ENCODE peak calls at places on chromosome 11, in seven cellular contexts. One of them, this sample, is unnamed.

GRCh38 chr11:75567971-75568370 is 5.9 kb downstream of the SERPINH1 start:
- DNase-seq in K562: no peak
- DNase-seq in GM12892: no peak
- DNase-seq in HepG2: no peak
- DNase-seq in GM12878: no peak
- DNase-seq in SK-N-SH: no peak
- DNase-seq in H1: no peak
- DNase-seq in this sample: no peak

GRCh38 chr11:73055002-73055401 is 87.1 kb downstream of the FCHSD2 start:
- DNase-seq in HepG2: no peak
- DNase-seq in H1: no peak
- DNase-seq in GM12878: no peak
- DNase-seq in K562: no peak
- DNase-seq in SK-N-SH: no peak
- DNase-seq in GM12892: no peak
- DNase-seq in this sample: no peak

GRCh38 chr11:45095691-45096010 is 50.8 kb upstream of the PRDM11 start:
- DNase-seq in GM12878: no peak
- DNase-seq in SK-N-SH: no peak
- DNase-seq in K562: no peak
- DNase-seq in HepG2: no peak
- DNase-seq in GM12892: no peak
- DNase-seq in H1: peak
- DNase-seq in this sample: no peak

GRCh38 chr11:129458278-129458677 is 82.6 kb downstream of the BARX2 start:
- DNase-seq in GM12892: no peak
- DNase-seq in HepG2: no peak
- DNase-seq in H1: no peak
- DNase-seq in SK-N-SH: no peak
- DNase-seq in GM12878: no peak
- DNase-seq in K562: no peak
- DNase-seq in this sample: no peak

GRCh38 chr11:65425971-65426838 is 3.6 kb downstream of the NEAT1 start:
- DNase-seq in SK-N-SH: no peak
- DNase-seq in H1: no peak
- DNase-seq in K562: peak
- DNase-seq in GM12878: no peak
- DNase-seq in HepG2: no peak
- DNase-seq in GM12892: no peak
- DNase-seq in this sample: no peak

GRCh38 chr11:1733716-1734351 is 16.6 kb downstream of the IFITM10 start:
- DNase-seq in H1: no peak
- DNase-seq in SK-N-SH: no peak
- DNase-seq in GM12878: no peak
- DNase-seq in GM12892: no peak
- DNase-seq in K562: no peak
- DNase-seq in HepG2: no peak
- DNase-seq in this sample: no peak

GRCh38 chr11:102974552-102975280 is 19.2 kb upstream of the MMP13 start:
- DNase-seq in GM12892: no peak
- DNase-seq in GM12878: no peak
- DNase-seq in K562: no peak
- DNase-seq in SK-N-SH: no peak
- DNase-seq in H1: no peak
- DNase-seq in HepG2: no peak
- DNase-seq in this sample: no peak

GRCh38 chr11:119352857-119353260 is 6.4 kb upstream of the MFRP start:
- DNase-seq in GM12892: no peak
- DNase-seq in GM12878: no peak
- DNase-seq in K562: peak
- DNase-seq in HepG2: peak
- DNase-seq in SK-N-SH: peak
- DNase-seq in H1: no peak
- DNase-seq in this sample: no peak

GRCh38 chr11:108592591-108593213 is 866 bp downstream of the EXPH5 start:
- DNase-seq in K562: peak
- DNase-seq in HepG2: no peak
- DNase-seq in SK-N-SH: peak
- DNase-seq in GM12892: peak
- DNase-seq in GM12878: no peak
- DNase-seq in H1: peak
- DNase-seq in this sample: peak

GRCh38 chr11:72221386-72221785 is 3.2 kb upstream of the INPPL1 start:
- DNase-seq in GM12878: no peak
- DNase-seq in HepG2: no peak
- DNase-seq in H1: peak
- DNase-seq in K562: no peak
- DNase-seq in SK-N-SH: no peak
- DNase-seq in GM12892: no peak
- DNase-seq in this sample: no peak

GRCh38 chr11:125591659-125592304 is 870 bp upstream of the STT3A start:
- DNase-seq in GM12892: peak
- DNase-seq in SK-N-SH: peak
- DNase-seq in HepG2: peak
- DNase-seq in GM12878: no peak
- DNase-seq in H1: no peak
- DNase-seq in K562: peak
- DNase-seq in this sample: no peak

GRCh38 chr11:29343465-29344333 is 673.1 kb downstream of the KCNA4 start:
- DNase-seq in K562: peak
- DNase-seq in HepG2: peak
- DNase-seq in GM12878: no peak
- DNase-seq in H1: peak
- DNase-seq in GM12892: no peak
- DNase-seq in SK-N-SH: peak
- DNase-seq in this sample: no peak

GRCh38 chr11:19846654-19847330 is 134.2 kb downstream of the NAV2 start:
- DNase-seq in GM12892: no peak
- DNase-seq in H1: no peak
- DNase-seq in HepG2: no peak
- DNase-seq in GM12878: no peak
- DNase-seq in K562: no peak
- DNase-seq in SK-N-SH: no peak
- DNase-seq in this sample: no peak

GRCh38 chr11:32006799-32007388 is 84.0 kb upstream of the RCN1 start:
- DNase-seq in HepG2: peak
- DNase-seq in SK-N-SH: peak
- DNase-seq in GM12878: peak
- DNase-seq in K562: peak
- DNase-seq in H1: no peak
- DNase-seq in GM12892: peak
- DNase-seq in this sample: peak

GRCh38 chr11:2569321-2569721 is 124.5 kb downstream of the KCNQ1 start:
- DNase-seq in K562: no peak
- DNase-seq in GM12892: no peak
- DNase-seq in GM12878: no peak
- DNase-seq in HepG2: no peak
- DNase-seq in SK-N-SH: no peak
- DNase-seq in H1: no peak
- DNase-seq in this sample: no peak

GRCh38 chr11:44025727-44026126 is 22.1 kb upstream of the ACCSL start:
- DNase-seq in H1: no peak
- DNase-seq in HepG2: no peak
- DNase-seq in GM12878: no peak
- DNase-seq in GM12892: no peak
- DNase-seq in SK-N-SH: no peak
- DNase-seq in K562: no peak
- DNase-seq in this sample: no peak

GRCh38 chr11:108593214-108593909 is at the start of gene EXPH5:
- DNase-seq in GM12878: peak
- DNase-seq in H1: peak
- DNase-seq in K562: peak
- DNase-seq in HepG2: peak
- DNase-seq in SK-N-SH: peak
- DNase-seq in GM12892: peak
- DNase-seq in this sample: peak

GRCh38 chr11:103257360-103257759 is 148.1 kb downstream of the DYNC2H1 start:
- DNase-seq in HepG2: peak
- DNase-seq in GM12892: no peak
- DNase-seq in H1: no peak
- DNase-seq in SK-N-SH: peak
- DNase-seq in GM12878: no peak
- DNase-seq in K562: no peak
- DNase-seq in this sample: no peak

GRCh38 chr11:74849525-74850391 is 99.1 kb downstream of the XRRA1 start:
- DNase-seq in K562: no peak
- DNase-seq in SK-N-SH: no peak
- DNase-seq in GM12892: no peak
- DNase-seq in HepG2: peak
- DNase-seq in GM12878: no peak
- DNase-seq in H1: peak
- DNase-seq in this sample: no peak

GRCh38 chr11:694563-695331 is at the start of gene DEAF1:
- DNase-seq in SK-N-SH: peak
- DNase-seq in GM12878: peak
- DNase-seq in H1: peak
- DNase-seq in HepG2: peak
- DNase-seq in K562: peak
- DNase-seq in GM12892: peak
- DNase-seq in this sample: peak

GRCh38 chr11:697028-697491 is 1.4 kb downstream of the TMEM80 start:
- DNase-seq in GM12878: peak
- DNase-seq in GM12892: no peak
- DNase-seq in K562: no peak
- DNase-seq in H1: no peak
- DNase-seq in SK-N-SH: no peak
- DNase-seq in HepG2: no peak
- DNase-seq in this sample: no peak

GRCh38 chr11:695606-696381 is at the start of gene TMEM80:
- DNase-seq in GM12892: no peak
- DNase-seq in H1: peak
- DNase-seq in HepG2: peak
- DNase-seq in K562: peak
- DNase-seq in GM12878: peak
- DNase-seq in SK-N-SH: peak
- DNase-seq in this sample: peak

GRCh38 chr11:693887-694562 is 997 bp downstream of the DEAF1 start:
- DNase-seq in H1: no peak
- DNase-seq in GM12892: no peak
- DNase-seq in GM12878: no peak
- DNase-seq in HepG2: no peak
- DNase-seq in SK-N-SH: no peak
- DNase-seq in K562: no peak
- DNase-seq in this sample: no peak

DNA sequence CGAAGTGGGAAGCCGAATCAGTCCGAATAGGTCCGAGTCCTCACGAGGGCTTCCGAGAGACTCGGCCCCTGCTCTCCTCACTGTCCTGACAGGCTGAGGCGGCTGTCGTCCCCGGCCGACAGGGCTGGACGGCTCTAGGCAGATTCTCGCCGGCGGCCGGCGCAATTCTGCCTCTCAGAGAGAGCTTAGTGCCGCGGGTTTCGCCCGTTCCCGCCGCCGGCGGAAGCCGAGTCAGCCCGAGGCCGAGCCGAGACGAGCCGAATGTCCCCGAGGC is 247 bp upstream of the DEAF1 start:
- DNase-seq in SK-N-SH: no peak
- DNase-seq in K562: no peak
- DNase-seq in H1: no peak
- DNase-seq in HepG2: no peak
- DNase-seq in GM12892: no peak
- DNase-seq in GM12878: no peak
- DNase-seq in this sample: no peak
- TF ChIP-seq POLR2AphosphoS5 in SK-N-SH: no peak
- TF ChIP-seq POLR2AphosphoS5 in K562: no peak
- TF ChIP-seq POLR2AphosphoS5 in H1: no peak
- TF ChIP-seq POLR2AphosphoS5 in HepG2: no peak
- TF ChIP-seq POLR2AphosphoS5 in GM12892: no peak
- TF ChIP-seq POLR2AphosphoS5 in GM12878: peak
- TF ChIP-seq POLR2AphosphoS5 in this sample: no peak

GRCh38 chr11:130892847-130893246 is 23.4 kb downstream of the SNX19 start:
- DNase-seq in GM12878: no peak
- DNase-seq in SK-N-SH: no peak
- DNase-seq in HepG2: no peak
- DNase-seq in H1: no peak
- DNase-seq in GM12892: no peak
- DNase-seq in K562: no peak
- DNase-seq in this sample: no peak
- TF ChIP-seq TAF1 in GM12878: no peak
- TF ChIP-seq TAF1 in SK-N-SH: no peak
- TF ChIP-seq TAF1 in HepG2: no peak
- TF ChIP-seq TAF1 in H1: peak
- TF ChIP-seq TAF1 in GM12892: no peak
- TF ChIP-seq TAF1 in K562: no peak
- TF ChIP-seq TAF1 in this sample: no peak

DNA sequence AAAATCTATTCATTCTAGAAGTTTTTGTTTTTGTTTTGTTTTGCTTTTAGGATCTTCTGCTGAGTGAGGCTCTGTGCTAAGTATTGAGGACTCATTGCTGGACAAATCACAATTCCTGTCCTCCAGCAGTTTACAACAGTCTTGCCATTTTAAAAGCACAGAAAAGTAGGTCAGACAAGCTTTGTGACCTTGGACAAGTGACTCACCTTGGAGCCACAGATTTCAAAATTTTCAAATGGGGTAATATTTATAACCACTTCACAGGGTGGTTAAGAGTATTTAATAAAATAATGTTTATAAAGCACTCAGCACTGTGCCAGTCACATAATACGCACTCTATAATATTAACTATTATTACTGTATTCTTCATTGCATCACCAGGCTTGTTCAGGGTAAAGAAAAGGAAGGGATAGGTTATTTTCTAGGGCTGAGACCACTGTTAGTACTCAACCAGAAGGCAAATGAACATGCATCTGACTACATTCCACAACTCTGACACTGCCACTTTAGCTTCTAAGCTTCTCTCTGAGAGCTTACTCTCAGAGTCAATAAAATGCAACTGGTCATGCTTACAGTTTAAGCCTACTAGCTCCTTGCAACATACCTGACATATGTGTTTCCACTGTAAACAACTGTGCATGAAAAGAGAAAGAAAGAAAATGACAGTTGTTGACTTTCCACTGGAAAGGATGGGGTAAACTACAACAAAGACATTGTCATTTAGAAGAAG is 63.2 kb upstream of the FIBIN start:
- DNase-seq in SK-N-SH: no peak
- DNase-seq in GM12892: no peak
- DNase-seq in GM12878: no peak
- DNase-seq in K562: no peak
- DNase-seq in H1: no peak
- DNase-seq in HepG2: no peak
- DNase-seq in this sample: no peak
- TF ChIP-seq POLR2AphosphoS5 in SK-N-SH: no peak
- TF ChIP-seq POLR2AphosphoS5 in GM12892: no peak
- TF ChIP-seq POLR2AphosphoS5 in GM12878: no peak
- TF ChIP-seq POLR2AphosphoS5 in K562: no peak
- TF ChIP-seq POLR2AphosphoS5 in H1: no peak
- TF ChIP-seq POLR2AphosphoS5 in HepG2: no peak
- TF ChIP-seq POLR2AphosphoS5 in this sample: no peak

GRCh38 chr11:67996622-67997459 is 7.1 kb downstream of the UNC93B1 start:
- DNase-seq in HepG2: no peak
- DNase-seq in K562: peak
- DNase-seq in SK-N-SH: peak
- DNase-seq in GM12892: peak
- DNase-seq in H1: peak
- DNase-seq in GM12878: no peak
- DNase-seq in this sample: no peak
- TF ChIP-seq TAF1 in HepG2: no peak
- TF ChIP-seq TAF1 in K562: no peak
- TF ChIP-seq TAF1 in SK-N-SH: no peak
- TF ChIP-seq TAF1 in GM12892: no peak
- TF ChIP-seq TAF1 in H1: no peak
- TF ChIP-seq TAF1 in GM12878: no peak
- TF ChIP-seq TAF1 in this sample: no peak

This sample was measured in GM12891.